ENCODE peak calls at places on chromosomes 16 and 17, in four cellular contexts. D is neuronal stem cell, J is K562, Y is OCI-LY7. H is an unnamed sample.

GRCh38 chr16:31877876-31878642 is 4.5 kb downstream of the ZNF267 start:
- DNase-seq in D (no peak), J (no peak), Y (no peak), H (no peak)

GRCh38 chr17:41624208-41625101 is at the start of gene KRT17:
- DNase-seq in D (no peak), J (peak), Y (no peak), H (no peak)

GRCh38 chr16:53913082-53913870 is 209.3 kb downstream of the FTO start:
- DNase-seq in D (no peak), J (no peak), Y (no peak), H (peak)

GRCh38 chr16:3119701-3120408 is 7.5 kb downstream of the ZNF205 start:
- DNase-seq in D (no peak), J (no peak), Y (no peak), H (no peak)

GRCh38 chr17:45111838-45112237 is 20.5 kb downstream of the PLCD3 start:
- DNase-seq in D (no peak), J (no peak), Y (peak), H (peak)

GRCh38 chr16:11759997-11760396 is 17.3 kb upstream of the TXNDC11 start:
- DNase-seq in D (no peak), J (no peak), Y (no peak), H (no peak)

GRCh38 chr16:1493746-1494094 is 560 bp downstream of the TELO2 start:
- DNase-seq in D (no peak), J (peak), Y (peak), H (peak)

GRCh38 chr17:1779571-1780074 is 17.8 kb downstream of the SERPINF1 start:
- DNase-seq in D (no peak), J (no peak), Y (no peak), H (no peak)

GRCh38 chr16:3106205-3106928 is 6.0 kb upstream of the ZNF205 start:
- DNase-seq in D (peak), J (peak), Y (peak), H (peak)

GRCh38 chr16:9007177-9007794 is 43.6 kb upstream of the USP7 start:
- DNase-seq in D (no peak), J (peak), Y (no peak), H (no peak)

GRCh38 chr17:2232244-2232638 is 71.3 kb downstream of the SMG6 start:
- DNase-seq in D (no peak), J (no peak), Y (no peak), H (no peak)

GRCh38 chr17:44636562-44636961 is 19.7 kb upstream of the MEIOC start:
- DNase-seq in D (no peak), J (no peak), Y (peak), H (peak)

GRCh38 chr17:9986754-9987382 is 81.8 kb upstream of the RCVRN start:
- DNase-seq in D (no peak), J (no peak), Y (no peak), H (no peak)

GRCh38 chr17:40086150-40087044 is 14.0 kb downstream of the NR1D1 start:
- DNase-seq in D (no peak), J (peak), Y (peak), H (peak)

GRCh38 chr16:48497932-48498760 is 111.8 kb downstream of the N4BP1 start:
- DNase-seq in D (no peak), J (no peak), Y (no peak), H (no peak)

DNA sequence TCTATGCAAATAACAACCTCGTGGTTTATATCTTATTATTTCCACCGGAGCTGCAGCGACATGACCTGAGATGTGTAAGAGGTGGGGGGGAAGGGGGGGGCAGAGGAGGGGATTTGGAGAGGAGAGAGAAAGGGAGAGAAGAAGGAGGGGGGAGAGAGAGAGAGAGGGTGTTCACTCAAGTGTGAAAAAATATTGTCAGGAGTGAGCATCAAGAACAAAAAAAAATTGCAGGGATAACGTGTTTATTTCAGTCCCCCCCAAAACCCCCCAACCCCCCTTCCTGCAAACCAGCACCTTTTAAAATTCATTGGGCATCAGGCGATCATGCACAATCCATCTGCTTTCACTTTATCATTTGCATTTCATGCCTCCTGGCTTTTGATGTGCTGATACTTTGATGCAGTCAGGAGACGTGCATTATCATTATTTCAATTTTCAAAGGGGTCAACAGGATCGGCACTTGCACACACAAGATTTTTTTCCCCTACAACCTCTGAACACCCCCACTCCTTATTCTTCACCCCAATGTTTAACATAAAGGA is 197.9 kb downstream of the AATF start:
- DNase-seq in D (no peak), J (no peak), Y (peak), H (peak)
- H3K27ac ChIP-seq in D (no peak), J (no peak), Y (peak), H (peak)

GRCh38 chr17:56523042-56523441 is 70.5 kb upstream of the NOG start:
- DNase-seq in D (no peak), J (no peak), Y (no peak), H (no peak)

DNA sequence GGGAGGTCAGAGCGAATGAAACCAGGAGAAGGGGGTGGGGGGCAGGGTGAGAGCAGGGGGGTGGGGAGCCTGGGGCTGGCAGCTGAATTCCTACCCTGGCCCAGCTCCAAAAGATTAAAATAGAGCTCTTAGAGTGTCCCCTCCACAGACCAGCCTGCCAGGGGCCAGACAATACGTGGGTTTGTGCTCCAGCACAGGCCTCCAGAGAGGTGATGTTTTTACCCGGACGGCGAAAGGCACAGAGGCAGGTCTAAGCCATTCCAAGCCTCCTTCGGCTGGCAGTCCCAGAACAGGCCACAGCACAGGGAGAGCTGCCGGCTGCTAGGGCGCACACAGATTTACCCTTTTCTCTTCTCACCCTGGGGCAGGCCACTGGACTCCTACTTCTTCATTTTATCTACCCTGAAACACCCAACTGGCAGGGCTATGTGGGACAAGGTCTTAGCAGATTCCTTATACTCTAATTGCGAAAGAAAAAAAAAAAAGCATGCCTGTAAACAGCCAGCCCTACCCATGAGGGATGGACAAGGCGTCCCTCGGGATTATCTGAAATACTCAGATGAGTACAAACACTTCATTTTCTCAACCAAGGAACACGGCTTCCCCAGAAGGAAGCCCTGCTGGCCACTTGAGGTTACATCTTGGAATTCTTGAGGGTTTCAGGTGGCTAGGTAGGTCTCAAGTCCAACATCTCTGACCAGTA is 71.9 kb upstream of the NOG start:
- DNase-seq in D (no peak), J (no peak), Y (no peak), H (no peak)
- H2AFZ ChIP-seq in D (no peak), J (no peak), Y (no peak), H (no peak)

DNA sequence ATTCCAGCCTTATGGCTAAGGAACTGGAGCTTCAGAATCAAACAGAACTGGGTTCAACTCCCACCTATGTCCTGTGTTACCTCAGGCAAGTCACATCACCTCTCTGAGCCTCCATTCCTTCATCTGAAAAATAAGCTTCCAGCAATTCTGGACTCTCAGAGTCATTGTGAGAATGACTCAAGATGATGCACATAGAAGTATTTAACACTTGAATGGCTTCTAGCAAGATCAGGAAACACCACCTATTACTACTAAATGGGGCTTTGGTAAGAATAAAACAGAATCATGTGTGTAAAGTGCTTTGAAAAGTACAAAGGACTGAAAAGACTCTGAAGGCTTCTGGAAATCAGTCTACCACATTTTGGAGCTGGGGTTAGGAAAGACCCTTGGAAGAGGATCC is 30.8 kb upstream of the CALB2 start:
- DNase-seq in D (no peak), J (no peak), Y (no peak), H (no peak)
- H3K27ac ChIP-seq in D (no peak), J (no peak), Y (no peak), H (no peak)

GRCh38 chr16:50603206-50604064 is 55.2 kb downstream of the NKD1 start:
- DNase-seq in D (no peak), J (no peak), Y (no peak), H (no peak)
- H2AFZ ChIP-seq in D (no peak), J (no peak), Y (no peak), H (no peak)

GRCh38 chr16:89334461-89334860 is 117.0 kb downstream of the ZNF778 start:
- DNase-seq in D (no peak), J (no peak), Y (no peak), H (no peak)

GRCh38 chr16:89331371-89332109 is 114.0 kb downstream of the ZNF778 start:
- DNase-seq in D (no peak), J (no peak), Y (no peak), H (no peak)

GRCh38 chr16:89334050-89334449 is 116.5 kb downstream of the ZNF778 start:
- DNase-seq in D (no peak), J (no peak), Y (no peak), H (no peak)

GRCh38 chr16:89330177-89330856 is 112.8 kb downstream of the ZNF778 start:
- DNase-seq in D (no peak), J (no peak), Y (no peak), H (no peak)

GRCh38 chr16:89332248-89333245 is 115.0 kb downstream of the ZNF778 start:
- DNase-seq in D (no peak), J (no peak), Y (peak), H (no peak)
- H3K27ac ChIP-seq in D (no peak), J (no peak), Y (peak), H (no peak)

H was measured in Karpas-422.